ENCODE peak calls at places on chromosomes 16 and 17, in four cellular contexts. H, J, M and C are unnamed samples.

GRCh38 chr17:12180644-12181261 is 160.1 kb downstream of the MAP2K4 start:
- DNase-seq in M (no peak), H (no peak), J (no peak), C (no peak)

GRCh38 chr16:19883296-19883951 is 1.2 kb downstream of the GPRC5B start:
- DNase-seq in J (no peak), M (no peak), H (peak), C (no peak)

GRCh38 chr17:15240617-15241016 is 24.5 kb downstream of the PMP22 start:
- DNase-seq in H (no peak), M (no peak), J (no peak), C (no peak)

GRCh38 chr17:39239640-39240314 is 14.0 kb upstream of the STAC2 start:
- DNase-seq in J (peak), H (no peak), M (peak), C (peak)

GRCh38 chr16:58234831-58235595 is 37.1 kb upstream of the CSNK2A2 start:
- DNase-seq in M (no peak), J (no peak), H (no peak), C (no peak)

GRCh38 chr17:45224671-45225050 is 3.0 kb downstream of the FMNL1 start:
- DNase-seq in H (peak), M (no peak), J (peak), C (no peak)

GRCh38 chr17:15351925-15352324 is 10.5 kb upstream of the TEKT3 start:
- DNase-seq in J (no peak), M (no peak), H (no peak), C (no peak)

GRCh38 chr17:75152971-75153853 is 1.1 kb downstream of the JPT1 start:
- DNase-seq in H (peak), J (no peak), M (peak), C (no peak)

GRCh38 chr17:80270836-80271235 is 10.2 kb downstream of the RNF213 start:
- DNase-seq in M (no peak), J (no peak), H (no peak), C (no peak)

GRCh38 chr16:66798162-66798561 is 3.2 kb downstream of the TERB1 start:
- DNase-seq in J (no peak), H (no peak), M (no peak), C (no peak)

GRCh38 chr16:29974291-29975133 is 844 bp downstream of the TAOK2 start:
- DNase-seq in M (no peak), J (no peak), H (peak), C (no peak)

GRCh38 chr17:31415004-31415454 is 23.6 kb downstream of the RAB11FIP4 start:
- DNase-seq in H (no peak), M (no peak), J (no peak), C (no peak)

GRCh38 chr16:89431158-89431584 is 59.2 kb downstream of the ANKRD11 start:
- DNase-seq in H (no peak), J (no peak), M (no peak), C (no peak)

GRCh38 chr16:54847609-54848008 is 83.1 kb upstream of the IRX5 start:
- DNase-seq in M (no peak), J (no peak), H (no peak), C (no peak)

GRCh38 chr17:49984776-49985175 is 10.2 kb downstream of the DLX3 start:
- DNase-seq in H (no peak), M (no peak), J (no peak), C (no peak)

GRCh38 chr17:81966343-81967243 is 5.6 kb upstream of the NOTUM start:
- DNase-seq in M (no peak), H (peak), J (no peak), C (no peak)

GRCh38 chr16:68718596-68718995 is 18.5 kb upstream of the CDH1 start:
- DNase-seq in H (no peak), M (no peak), J (no peak), C (no peak)

GRCh38 chr17:66686601-66687000 is 148.3 kb upstream of the CACNG5 start:
- DNase-seq in M (no peak), J (no peak), H (no peak), C (no peak)

GRCh38 chr17:59151007-59151406 is 4.0 kb downstream of the SKA2 start:
- DNase-seq in M (no peak), J (no peak), H (no peak), C (no peak)

GRCh38 chr16:86680137-86680536 is 101.8 kb downstream of the FOXL1 start:
- DNase-seq in M (no peak), J (no peak), H (no peak), C (no peak)

GRCh38 chr17:48751733-48752398 is 23.3 kb upstream of the HOXB13 start:
- DNase-seq in M (no peak), J (no peak), H (no peak), C (no peak)

GRCh38 chr17:82101767-82102679 is 4.0 kb upstream of the FASN start:
- DNase-seq in M (no peak), H (peak), J (no peak), C (no peak)

GRCh38 chr16:55385363-55385762 is 61.4 kb downstream of the IRX6 start:
- DNase-seq in M (no peak), H (no peak), J (no peak), C (no peak)

GRCh38 chr16:51306116-51306515 is 155.0 kb upstream of the SALL1 start:
- DNase-seq in J (no peak), H (no peak), M (no peak), C (no peak)

GRCh38 chr17:49294126-49294525 is 63.5 kb upstream of the PHOSPHO1 start:
- DNase-seq in H (no peak), M (no peak), J (no peak), C (no peak)

GRCh38 chr16:83004868-83005652 is 378.3 kb downstream of the CDH13 start:
- DNase-seq in J (no peak), M (no peak), H (no peak), C (no peak)

GRCh38 chr16:17510532-17510931 is 39.8 kb upstream of the XYLT1 start:
- DNase-seq in H (no peak), M (no peak), J (no peak), C (no peak)

GRCh38 chr17:76102944-76103273 is 678 bp downstream of the EXOC7 start:
- DNase-seq in M (no peak), J (no peak), H (no peak), C (no peak)

GRCh38 chr17:42895185-42895555 is 5.4 kb upstream of the G6PC1 start:
- DNase-seq in J (no peak), H (peak), M (no peak), C (no peak)